ENCODE peak calls at places on chromosomes 13 and 19, in five cellular contexts. S, T, H, O and I are unnamed samples.
A peak's percentile ranks its signal among the peaks of the same experiment; 100 is the strongest.

GRCh38 chr19:47479701-47480503 is 4.1 kb downstream of the KPTN start:
- DNase-seq in H (peak; percentile 12), T (no peak), S (peak; percentile 39), O (no peak), I (no peak)

GRCh38 chr13:43369319-43369718 is 345.9 kb downstream of the DNAJC15 start:
- DNase-seq in H (no peak), S (no peak), T (no peak), O (no peak), I (no peak)

GRCh38 chr13:112721198-112722104 is 31.6 kb downstream of the ATP11A start:
- DNase-seq in S (no peak), T (no peak), H (no peak), O (peak; percentile 72), I (no peak)

GRCh38 chr13:99620806-99621205 is 119.5 kb downstream of the TM9SF2 start:
- DNase-seq in T (no peak), H (no peak), O (no peak), S (no peak), I (no peak)

GRCh38 chr19:12202250-12202649 is 39.4 kb downstream of the ZNF136 start:
- DNase-seq in T (no peak), O (no peak), S (no peak), H (no peak), I (no peak)

GRCh38 chr13:35953537-35954206 is 177.5 kb downstream of the DCLK1 start:
- DNase-seq in S (peak; percentile 80), H (peak; percentile 91), T (peak; percentile 70), O (peak; percentile 91), I (peak; percentile 77)

GRCh38 chr13:111204438-111205177 is 89.5 kb downstream of the ARHGEF7 start:
- DNase-seq in O (no peak), H (peak; percentile 89), T (no peak), S (peak; percentile 48), I (no peak)

GRCh38 chr19:50333235-50333736 is 4.1 kb upstream of the KCNC3 start:
- DNase-seq in T (peak; percentile 85), H (peak; percentile 42), S (no peak), O (peak; percentile 99), I (peak; percentile 97)

GRCh38 chr19:48815870-48816501 is 5.2 kb upstream of the BCAT2 start:
- DNase-seq in T (no peak), S (no peak), H (no peak), O (no peak), I (no peak)

GRCh38 chr19:57583104-57583520 is 833 bp upstream of the ZIK1 start:
- DNase-seq in S (no peak), H (no peak), O (no peak), T (no peak), I (no peak)